ENCODE peak calls at places on chromosomes 16 and 17, in seven cellular contexts. J is CD8-positive, alpha-beta T cell; Y is WTC11; X is fibroblast of pulmonary artery; T is ovary; O is HCT116; L is heart right ventricle. W is an unnamed sample.

GRCh38 chr16:29321585-29321984 is 84.9 kb downstream of the NPIPB11 start:
- DNase-seq in J (no peak), Y (no peak), X (no peak), T (no peak), O (no peak), L (no peak), W (no peak)

GRCh38 chr16:5653789-5654188 is 556.2 kb upstream of the EEF2KMT start:
- DNase-seq in J (no peak), Y (no peak), X (no peak), T (no peak), O (no peak), L (no peak), W (no peak)

GRCh38 chr16:57984443-57985203 is 13.7 kb upstream of the CNGB1 start:
- DNase-seq in J (peak; percentile 90), Y (peak; percentile 99), X (peak; percentile 76), T (peak; percentile 91), O (no peak), L (peak; percentile 67), W (peak; percentile 86)

GRCh38 chr17:79413591-79413990 is 197.3 kb downstream of the RBFOX3 start:
- DNase-seq in J (no peak), Y (no peak), X (no peak), T (no peak), O (no peak), L (no peak), W (no peak)

GRCh38 chr16:55759983-55760664 is 72.8 kb downstream of the CES1 start:
- DNase-seq in J (no peak), Y (peak; percentile 53), X (no peak), T (peak; percentile 42), O (no peak), L (peak; percentile 23), W (no peak)

GRCh38 chr17:46020023-46020735 is 21.1 kb downstream of the STH start:
- DNase-seq in J (peak; percentile 81), Y (no peak), X (no peak), T (peak; percentile 7), O (no peak), L (no peak), W (no peak)

GRCh38 chr16:79691001-79691400 is 90.5 kb upstream of the MAF start:
- DNase-seq in J (no peak), Y (no peak), X (no peak), T (no peak), O (no peak), L (no peak), W (no peak)

GRCh38 chr17:50636145-50636803 is 1.6 kb downstream of the ABCC3 start:
- DNase-seq in J (no peak), Y (no peak), X (no peak), T (no peak), O (no peak), L (no peak), W (no peak)

GRCh38 chr16:81586421-81586820 is 141.8 kb downstream of the CMIP start:
- DNase-seq in J (no peak), Y (no peak), X (no peak), T (no peak), O (peak; percentile 74), L (no peak), W (no peak)

GRCh38 chr16:22232277-22233049 is 26.4 kb downstream of the EEF2K start:
- DNase-seq in J (no peak), Y (no peak), X (peak; percentile 25), T (no peak), O (peak; percentile 92), L (no peak), W (no peak)

GRCh38 chr17:45325810-45326209 is 9.0 kb upstream of the MAP3K14 start:
- DNase-seq in J (no peak), Y (no peak), X (no peak), T (peak; percentile 13), O (no peak), L (no peak), W (no peak)

GRCh38 chr17:35811759-35812158 is 2.5 kb downstream of the TAF15 start:
- DNase-seq in J (no peak), Y (no peak), X (no peak), T (no peak), O (no peak), L (no peak), W (no peak)

GRCh38 chr17:21127508-21128077 is 829 bp downstream of the DHRS7B start:
- DNase-seq in J (no peak), Y (no peak), X (no peak), T (no peak), O (no peak), L (no peak), W (no peak)

GRCh38 chr16:47143677-47144558 is at the start of gene NETO2:
- DNase-seq in J (peak; percentile 66), Y (peak; percentile 72), X (peak; percentile 65), T (peak; percentile 60), O (no peak), L (peak; percentile 48), W (peak; percentile 71)
- TF ChIP-seq CTCF in J (peak; percentile 12), Y (no peak), X (peak; percentile 61), T (no peak), O (no peak), L (peak; percentile 78), W (peak; percentile 47)

GRCh38 chr16:78094166-78094565 is 5.3 kb upstream of the WWOX start:
- DNase-seq in J (no peak), Y (no peak), X (no peak), T (no peak), O (no peak), L (no peak), W (no peak)
- TF ChIP-seq CTCF in J (no peak), Y (no peak), X (no peak), T (no peak), O (no peak), L (no peak), W (no peak)

DNA sequence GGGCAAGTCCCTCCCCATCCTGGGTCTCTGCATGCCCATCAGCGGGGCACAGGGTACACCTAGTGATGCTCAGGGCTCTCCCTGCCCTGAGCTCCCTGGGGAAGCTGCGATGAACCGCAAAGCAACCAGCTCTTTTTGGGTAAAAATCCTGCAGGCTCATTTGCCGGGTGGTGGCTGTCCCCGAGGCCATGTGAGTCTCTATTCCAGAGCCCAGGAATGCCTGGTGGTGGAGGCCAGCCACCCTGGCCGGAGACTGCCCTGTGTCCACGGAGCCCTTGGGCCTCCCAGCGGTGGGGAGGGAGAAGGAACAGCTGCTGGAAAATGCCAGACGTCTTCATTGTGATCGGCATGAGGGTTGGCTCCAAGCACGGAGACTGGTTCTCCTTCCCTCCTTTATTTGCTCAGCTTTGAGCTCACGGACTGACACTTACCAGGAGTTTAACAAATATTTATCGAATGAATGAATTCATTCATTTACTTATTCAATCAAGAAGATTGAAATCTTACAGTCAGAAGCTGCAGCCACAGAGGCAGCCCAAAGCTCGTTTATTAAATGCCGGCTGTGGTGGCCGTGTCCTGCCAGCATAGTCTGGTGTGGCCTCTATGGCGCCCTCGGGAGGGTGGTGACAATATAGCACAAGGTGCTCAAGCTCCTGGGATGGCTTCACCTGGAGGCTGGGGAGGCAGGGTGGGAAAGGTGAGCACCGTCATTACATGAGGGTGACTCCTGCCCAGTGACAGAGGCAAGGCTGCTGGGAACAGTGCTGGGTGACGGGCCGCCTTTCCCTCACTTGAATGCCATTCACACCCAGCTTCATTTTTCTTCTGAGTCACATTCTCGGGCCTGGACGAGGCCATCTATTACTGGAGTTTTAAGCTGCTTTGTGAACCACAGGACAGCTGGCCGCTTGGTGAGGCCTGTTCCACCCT is 31.1 kb upstream of the JPH3 start:
- DNase-seq in J (no peak), Y (peak; percentile 85), X (peak; percentile 75), T (peak; percentile 68), O (peak; percentile 42), L (peak; percentile 40), W (peak; percentile 65)
- TF ChIP-seq CTCF in J (no peak), Y (no peak), X (peak; percentile 69), T (no peak), O (peak; percentile 74), L (peak; percentile 58), W (peak; percentile 42)

GRCh38 chr17:78347453-78347852 is 12.4 kb downstream of the SOCS3 start:
- DNase-seq in J (no peak), Y (no peak), X (no peak), T (no peak), O (no peak), L (no peak), W (no peak)

GRCh38 chr17:78346605-78347250 is 13.1 kb downstream of the SOCS3 start:
- DNase-seq in J (no peak), Y (no peak), X (no peak), T (no peak), O (no peak), L (no peak), W (no peak)

GRCh38 chr17:78345791-78346494 is 13.9 kb downstream of the SOCS3 start:
- DNase-seq in J (no peak), Y (no peak), X (no peak), T (no peak), O (no peak), L (no peak), W (no peak)

GRCh38 chr17:78349831-78350631 is 9.8 kb downstream of the SOCS3 start:
- DNase-seq in J (no peak), Y (no peak), X (no peak), T (no peak), O (no peak), L (no peak), W (no peak)

GRCh38 chr17:78348055-78348745 is 11.7 kb downstream of the SOCS3 start:
- DNase-seq in J (no peak), Y (no peak), X (no peak), T (no peak), O (no peak), L (no peak), W (no peak)
- TF ChIP-seq CTCF in J (no peak), Y (no peak), X (no peak), T (no peak), O (no peak), L (no peak), W (no peak)

GRCh38 chr16:46948548-46949166 is 24.8 kb downstream of the DNAJA2 start:
- DNase-seq in J (no peak), Y (no peak), X (no peak), T (no peak), O (no peak), L (no peak), W (no peak)

GRCh38 chr16:46950009-46950408 is 23.5 kb downstream of the DNAJA2 start:
- DNase-seq in J (no peak), Y (no peak), X (no peak), T (no peak), O (no peak), L (no peak), W (no peak)

GRCh38 chr16:46949216-46949892 is 24.1 kb downstream of the DNAJA2 start:
- DNase-seq in J (no peak), Y (no peak), X (no peak), T (no peak), O (no peak), L (no peak), W (no peak)

DNA sequence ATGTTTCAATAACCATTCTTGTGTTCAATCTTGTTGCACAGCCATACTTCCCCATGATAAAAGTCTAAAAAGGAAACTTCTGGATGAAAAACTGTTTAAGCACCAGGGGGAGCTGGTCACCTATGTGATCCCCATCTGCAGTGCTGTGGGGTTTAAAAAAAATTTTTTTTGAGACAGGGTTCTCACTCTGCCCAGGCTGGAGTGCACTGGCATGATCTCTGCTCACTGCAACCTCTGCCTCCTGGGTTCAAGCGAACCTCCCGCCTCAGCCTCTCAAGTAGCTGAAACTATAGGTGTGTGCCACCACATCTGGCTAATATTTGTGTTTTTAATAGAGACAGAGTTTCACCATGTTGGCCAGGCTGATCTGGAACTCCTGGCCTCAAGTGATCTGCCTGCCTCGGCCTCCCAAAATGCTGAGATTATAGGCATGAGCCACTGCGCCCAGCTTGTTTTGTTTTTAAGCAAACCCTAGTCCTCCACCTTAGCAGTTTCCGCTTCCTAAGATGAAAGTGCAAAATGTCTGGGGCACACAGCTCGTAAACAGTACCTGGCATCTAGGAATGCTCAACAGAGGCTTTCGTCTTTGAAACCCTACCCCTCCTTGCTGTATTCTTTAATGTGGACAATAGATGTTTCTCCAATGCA is 25.4 kb downstream of the DNAJA2 start:
- DNase-seq in J (no peak), Y (peak; percentile 24), X (peak; percentile 67), T (no peak), O (peak; percentile 29), L (no peak), W (peak; percentile 52)
- TF ChIP-seq CTCF in J (peak; percentile 71), Y (peak; percentile 52), X (peak; percentile 62), T (no peak), O (peak; percentile 63), L (peak; percentile 55), W (peak; percentile 26)